ENCODE peak calls at places on chromosomes 7 and 10, in six cellular contexts. O is kidney, E is IMR-90, J is GM23248, U is psoas muscle, B is OCI-LY7. N is an unnamed sample.

GRCh38 chr7:33900501-33900900 is 4.8 kb upstream of the BMPER start:
- DNase-seq in O (no peak), E (peak; percentile 23), J (peak; percentile 74), U (no peak), B (no peak), N (no peak)

GRCh38 chr10:75926763-75927162 is 495.3 kb downstream of the LRMDA start:
- DNase-seq in O (peak; percentile 71), E (peak; percentile 19), J (no peak), U (no peak), B (peak; percentile 2), N (no peak)

GRCh38 chr10:78528749-78529204 is 495.1 kb downstream of the RPS24 start:
- DNase-seq in O (no peak), E (no peak), J (no peak), U (no peak), B (no peak), N (no peak)

GRCh38 chr10:72692897-72693598 is 1.1 kb downstream of the MCU start:
- DNase-seq in O (no peak), E (peak; percentile 18), J (peak; percentile 46), U (no peak), B (peak; percentile 45), N (no peak)

GRCh38 chr10:5418584-5418983 is 6.2 kb downstream of the NET1 start:
- DNase-seq in O (no peak), E (no peak), J (no peak), U (no peak), B (no peak), N (no peak)

GRCh38 chr7:17060051-17060450 is 178.3 kb upstream of the AGR3 start:
- DNase-seq in O (no peak), E (no peak), J (no peak), U (no peak), B (no peak), N (no peak)

GRCh38 chr7:102875700-102876192 is 37.1 kb upstream of the LRRC17 start:
- DNase-seq in O (no peak), E (peak; percentile 100), J (peak; percentile 99), U (no peak), B (no peak), N (no peak)

GRCh38 chr7:29416906-29417305 is 146.7 kb upstream of the PRR15 start:
- DNase-seq in O (no peak), E (no peak), J (no peak), U (no peak), B (no peak), N (no peak)

GRCh38 chr7:17297243-17297642 is 1.2 kb upstream of the AHR start:
- DNase-seq in O (no peak), E (no peak), J (no peak), U (no peak), B (no peak), N (no peak)

GRCh38 chr10:78063236-78063635 is 29.6 kb downstream of the RPS24 start:
- DNase-seq in O (peak; percentile 6), E (no peak), J (no peak), U (no peak), B (no peak), N (no peak)

GRCh38 chr7:23184709-23185354 is 3.0 kb downstream of the NUP42 start:
- DNase-seq in O (no peak), E (peak; percentile 51), J (peak; percentile 77), U (no peak), B (peak; percentile 27), N (no peak)

GRCh38 chr7:1422512-1423265 is 36.6 kb downstream of the MICALL2 start:
- DNase-seq in O (peak; percentile 77), E (no peak), J (peak; percentile 22), U (no peak), B (no peak), N (no peak)

GRCh38 chr7:35722054-35722849 is 27.3 kb upstream of the HERPUD2 start:
- DNase-seq in O (no peak), E (no peak), J (no peak), U (no peak), B (peak; percentile 49), N (no peak)

GRCh38 chr10:12073526-12073925 is 4.8 kb downstream of the DHTKD1 start:
- DNase-seq in O (no peak), E (no peak), J (peak; percentile 74), U (no peak), B (peak; percentile 39), N (no peak)

GRCh38 chr7:51118628-51119027 is 198.0 kb downstream of the COBL start:
- DNase-seq in O (no peak), E (no peak), J (no peak), U (no peak), B (no peak), N (no peak)

GRCh38 chr10:97095701-97096300 is 90.0 kb downstream of the SLIT1 start:
- DNase-seq in O (no peak), E (no peak), J (no peak), U (no peak), B (no peak), N (no peak)

GRCh38 chr10:37762287-37762686 is 95.1 kb downstream of the ZNF248 start:
- DNase-seq in O (no peak), E (no peak), J (no peak), U (no peak), B (no peak), N (no peak)

GRCh38 chr10:96257944-96258343 is 13.4 kb downstream of the BLNK start:
- DNase-seq in O (no peak), E (no peak), J (no peak), U (no peak), B (no peak), N (no peak)

GRCh38 chr10:14102056-14102455 is 228.7 kb downstream of the FRMD4A start:
- DNase-seq in O (no peak), E (peak; percentile 51), J (peak; percentile 32), U (no peak), B (no peak), N (no peak)

GRCh38 chr10:132264966-132265877 is 42.5 kb downstream of the STK32C start:
- DNase-seq in O (peak; percentile 58), E (peak; percentile 44), J (peak; percentile 66), U (peak; percentile 44), B (no peak), N (peak; percentile 61)

GRCh38 chr7:81036041-81036440 is 117.2 kb upstream of the SEMA3C start:
- DNase-seq in O (no peak), E (no peak), J (peak; percentile 21), U (no peak), B (no peak), N (no peak)

GRCh38 chr10:132677905-132678298 is 108.0 kb downstream of the NKX6-2 start:
- DNase-seq in O (peak; percentile 43), E (no peak), J (no peak), U (peak; percentile 26), B (no peak), N (no peak)

GRCh38 chr10:82680688-82681087 is 805.7 kb downstream of the NRG3 start:
- DNase-seq in O (no peak), E (no peak), J (no peak), U (no peak), B (no peak), N (no peak)
- H3K27ac ChIP-seq in O (no peak overlapping the region), E (no peak overlapping the region), J (no peak overlapping the region), U (no peak overlapping the region), B (no peak overlapping the region), N (no peak overlapping the region)

DNA sequence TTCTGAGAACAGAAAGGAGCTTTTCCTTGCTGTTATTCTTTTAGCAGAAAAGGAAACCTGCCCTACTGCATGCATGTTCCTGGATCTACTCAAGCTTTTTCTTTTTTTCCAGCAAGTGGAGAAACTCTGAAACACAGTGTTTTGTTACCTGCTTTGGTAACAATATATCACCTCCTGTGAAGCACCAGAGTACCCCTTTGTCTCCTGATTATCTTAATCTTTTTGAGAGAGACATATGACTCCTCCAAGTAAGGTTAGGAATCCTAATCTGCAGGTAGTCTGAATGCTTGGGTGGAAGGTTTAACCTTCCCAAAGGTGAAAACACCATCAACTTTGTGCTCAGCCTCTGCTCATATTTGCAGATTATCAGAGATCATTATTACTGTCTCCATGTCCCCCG is 93.1 kb downstream of the MAPK8 start:
- DNase-seq in O (no peak), E (no peak), J (no peak), U (no peak), B (no peak), N (no peak)
- H3K4me3 ChIP-seq in O (no peak overlapping the region), E (no peak overlapping the region), J (no peak overlapping the region), U (no peak overlapping the region), B (no peak overlapping the region), N (no peak overlapping the region)

DNA sequence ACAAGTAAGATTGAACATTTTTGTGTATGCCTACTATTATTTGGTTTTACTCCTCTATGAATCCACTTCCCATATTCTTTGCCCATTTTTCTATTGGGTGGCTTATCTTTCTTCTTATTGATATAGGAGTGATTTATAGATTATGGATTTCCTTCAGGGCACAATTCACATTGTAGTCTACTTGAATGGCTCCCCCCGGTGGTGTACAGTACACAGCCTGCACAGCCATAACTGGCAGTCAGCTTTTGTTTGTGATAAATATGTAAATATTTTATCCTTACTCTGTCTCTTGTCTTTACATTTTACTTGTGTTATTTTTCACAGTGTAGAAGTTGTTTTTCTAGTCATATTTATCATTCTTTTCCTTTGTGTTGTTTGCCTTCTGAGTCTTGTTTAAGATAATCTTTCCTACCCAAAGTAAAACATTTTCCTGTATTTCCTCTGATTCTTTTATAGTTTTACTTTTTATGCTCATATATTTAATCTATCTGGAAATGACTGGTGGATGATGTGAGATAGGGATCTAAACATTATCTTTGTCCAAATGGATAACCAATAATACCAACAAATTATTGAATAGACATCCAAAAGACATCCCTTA is 23.9 kb upstream of the CALD1 start:
- DNase-seq in O (no peak), E (no peak), J (peak; percentile 77), U (no peak), B (peak; percentile 25), N (no peak)
- H3K27ac ChIP-seq in O (no peak overlapping the region), E (no peak overlapping the region), J (no peak overlapping the region), U (no peak overlapping the region), B (no peak overlapping the region), N (no peak overlapping the region)

DNA sequence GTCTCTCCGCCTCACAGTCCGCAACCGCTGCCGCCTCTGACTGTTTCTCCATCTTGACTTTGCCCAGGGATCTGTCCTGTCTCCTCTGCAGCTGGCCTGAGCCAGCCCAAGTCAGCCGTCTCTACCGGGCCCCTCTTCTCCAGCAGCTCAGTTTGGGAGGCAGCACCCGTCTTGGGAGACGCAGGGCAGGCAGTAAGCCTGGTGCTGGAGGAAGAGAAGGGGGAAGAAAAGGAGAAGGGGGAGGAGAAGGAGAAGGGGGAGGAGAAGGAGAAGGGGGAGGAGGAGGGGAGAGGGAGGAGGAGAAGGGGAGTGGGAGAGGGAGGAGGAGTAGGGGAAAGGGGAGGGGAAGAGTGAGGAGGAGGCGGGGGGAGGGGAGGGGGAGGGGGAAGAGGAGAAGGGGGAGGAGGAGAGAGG is 36.0 kb upstream of the FZD9 start:
- DNase-seq in O (no peak), E (no peak), J (no peak), U (no peak), B (no peak), N (no peak)
- H3K4me3 ChIP-seq in O (no peak overlapping the region), E (no peak overlapping the region), J (no peak overlapping the region), U (peak overlapping the region; percentile 68), B (no peak overlapping the region), N (peak overlapping the region; percentile 21)

DNA sequence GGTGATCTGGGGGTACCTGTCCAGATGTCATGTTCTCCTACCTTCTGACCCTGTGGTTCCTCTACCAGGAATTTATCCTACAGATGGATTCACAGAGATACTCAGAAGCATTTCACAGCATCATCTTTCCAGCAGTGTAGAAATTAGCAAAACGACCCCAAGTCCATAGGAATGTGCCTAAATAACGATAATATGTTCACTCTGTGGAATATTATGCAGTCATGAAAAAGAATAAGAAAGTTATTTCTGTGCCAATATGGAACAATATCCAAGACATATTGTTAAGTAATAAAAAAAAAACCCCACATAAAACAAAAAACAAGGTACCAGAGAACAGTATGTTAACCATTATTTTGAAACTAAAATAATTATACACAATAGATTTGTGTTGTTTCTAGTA is 123.8 kb upstream of the SDK1 start:
- DNase-seq in O (no peak), E (no peak), J (no peak), U (no peak), B (no peak), N (no peak)
- H3K27ac ChIP-seq in O (no peak overlapping the region), E (no peak overlapping the region), J (no peak overlapping the region), U (no peak overlapping the region), B (no peak overlapping the region), N (no peak overlapping the region)